ENCODE peak calls at places on chromosomes 2 and 18, in five cellular contexts. J is CD8-positive, alpha-beta T cell; M is psoas muscle; B is body of pancreas; R is DND-41. K is an unnamed sample.
A peak's percentile ranks its signal among the peaks of the same experiment; 100 is the strongest.

GRCh38 chr2:56169521-56169920 is 14.3 kb upstream of the CCDC85A start:
- DNase-seq in J (no peak), M (no peak), B (no peak), R (no peak), K (no peak)

GRCh38 chr2:32802877-32803276 is 143.9 kb upstream of the LTBP1 start:
- DNase-seq in J (no peak), M (no peak), B (no peak), R (no peak), K (no peak)

GRCh38 chr2:173866858-173867620 is 98.1 kb downstream of the SP3 start:
- DNase-seq in J (no peak), M (peak; percentile 31), B (no peak), R (no peak), K (no peak)

GRCh38 chr2:8239402-8240127 is 442.3 kb upstream of the ID2 start:
- DNase-seq in J (peak; percentile 9), M (no peak), B (no peak), R (no peak), K (no peak)

GRCh38 chr18:48402953-48403352 is 6.2 kb downstream of the ZBTB7C start:
- DNase-seq in J (no peak), M (no peak), B (no peak), R (no peak), K (no peak)

GRCh38 chr2:79432731-79433146 is 80.1 kb upstream of the CTNNA2 start:
- DNase-seq in J (no peak), M (no peak), B (peak; percentile 51), R (no peak), K (peak; percentile 26)

GRCh38 chr2:23916727-23917458 is 10.0 kb downstream of the ATAD2B start:
- DNase-seq in J (no peak), M (no peak), B (no peak), R (peak; percentile 63), K (no peak)

GRCh38 chr18:8847900-8848299 is 142.5 kb downstream of the MTCL1 start:
- DNase-seq in J (no peak), M (no peak), B (no peak), R (no peak), K (no peak)

GRCh38 chr2:25168256-25169072 is at the start of gene POMC:
- DNase-seq in J (peak; percentile 70), M (peak; percentile 26), B (peak; percentile 25), R (no peak), K (no peak)

GRCh38 chr2:190888449-190888848 is 7.8 kb downstream of the GLS start:
- DNase-seq in J (no peak), M (no peak), B (no peak), R (no peak), K (no peak)
- H3K27ac ChIP-seq in J (no peak overlapping the region), M (no peak overlapping the region), B (no peak overlapping the region), R (no peak overlapping the region), K (no peak overlapping the region)

DNA sequence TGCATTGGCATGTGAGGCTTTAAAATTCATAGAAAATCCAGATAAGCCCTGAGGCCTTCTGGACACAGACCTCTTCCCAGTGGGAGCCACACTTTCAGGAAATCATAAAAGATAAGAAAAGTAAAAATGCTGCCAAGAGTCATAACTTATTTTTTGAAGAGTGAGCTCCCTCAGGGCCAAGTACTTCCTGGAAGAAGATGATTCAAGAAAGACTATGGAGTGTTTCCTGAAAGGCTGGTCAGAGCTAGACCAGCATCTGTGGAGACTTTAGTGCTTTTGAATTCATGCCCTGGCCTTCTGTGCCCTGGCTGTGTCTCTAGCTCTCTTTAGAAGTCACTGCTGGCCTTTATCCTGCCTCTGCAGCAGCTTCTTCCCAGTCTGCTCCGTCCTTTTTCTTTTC is 6.4 kb upstream of the XDH start:
- DNase-seq in J (no peak), M (no peak), B (no peak), R (no peak), K (no peak)
- H3K27ac ChIP-seq in J (no peak overlapping the region), M (no peak overlapping the region), B (no peak overlapping the region), R (no peak overlapping the region), K (no peak overlapping the region)

GRCh38 chr2:109217362-109218086 is 88.5 kb downstream of the SH3RF3 start:
- DNase-seq in J (peak; percentile 48), M (no peak), B (no peak), R (peak; percentile 57), K (no peak)
- H3K27ac ChIP-seq in J (no peak overlapping the region), M (peak overlapping the region; percentile 43), B (peak overlapping the region; percentile 34), R (no peak overlapping the region), K (peak overlapping the region; percentile 68)

GRCh38 chr2:235493775-235494715 is at the start of gene AGAP1:
- DNase-seq in J (no peak), M (peak; percentile 92), B (peak; percentile 91), R (no peak), K (peak; percentile 90)

GRCh38 chr2:235495373-235496238 is 1.8 kb downstream of the AGAP1 start:
- DNase-seq in J (no peak), M (no peak), B (no peak), R (no peak), K (no peak)

GRCh38 chr2:235496239-235496621 is 2.4 kb downstream of the AGAP1 start:
- DNase-seq in J (no peak), M (no peak), B (no peak), R (no peak), K (no peak)

GRCh38 chr2:235493402-235493774 is 455 bp upstream of the AGAP1 start:
- DNase-seq in J (no peak), M (no peak), B (no peak), R (no peak), K (no peak)

GRCh38 chr2:235494716-235495372 is 1.0 kb downstream of the AGAP1 start:
- DNase-seq in J (no peak), M (peak; percentile 44), B (peak; percentile 48), R (no peak), K (no peak)
- H3K27ac ChIP-seq in J (no peak overlapping the region), M (peak overlapping the region; percentile 14), B (peak overlapping the region; percentile 27), R (no peak overlapping the region), K (peak overlapping the region; percentile 63)